ENCODE peak calls at places on chromosome 1, in ten cellular contexts. M is heart left ventricle, H is H9, C is breast epithelium, N is GM12865, S is BJ, A is AG04450, P is AG09319, X is sigmoid colon, L is fibroblast of the aortic adventitia. E is an unnamed sample.

GRCh38 chr1:218380125-218380977 is 35.2 kb downstream of the TGFB2 start:
- DNase-seq in L (peak), P (peak), N (no peak), A (peak), M (peak), X (no peak), C (peak), S (peak), H (no peak), E (peak)

GRCh38 chr1:207013321-207014085 is 19.1 kb downstream of the C1orf116 start:
- DNase-seq in H (no peak), X (no peak), A (no peak), N (no peak), C (no peak), M (no peak), S (no peak), L (no peak), P (no peak), E (no peak)

GRCh38 chr1:53592521-53592982 is 133.4 kb downstream of the DMRTB1 start:
- DNase-seq in H (peak), P (peak), X (peak), M (peak), L (peak), N (no peak), C (peak), S (no peak), A (peak), E (peak)

GRCh38 chr1:160189649-160190625 is at the start of gene CASQ1:
- DNase-seq in S (no peak), C (peak), L (peak), M (peak), N (no peak), X (peak), H (no peak), P (no peak), A (no peak), E (no peak)

GRCh38 chr1:247551716-247552115 is 2.8 kb downstream of the GCSAML start:
- DNase-seq in S (peak), X (no peak), N (no peak), P (no peak), M (no peak), C (no peak), A (no peak), L (no peak), H (no peak), E (no peak)

GRCh38 chr1:19608232-19608631 is 35.9 kb upstream of the NBL1 start:
- DNase-seq in C (no peak), L (no peak), P (no peak), H (no peak), A (no peak), X (no peak), M (no peak), S (no peak), N (no peak), E (no peak)

GRCh38 chr1:240611619-240612490 is at the start of gene GREM2:
- DNase-seq in C (peak), L (peak), N (peak), X (peak), S (peak), M (no peak), P (peak), H (peak), A (peak), E (peak)

GRCh38 chr1:172135076-172135672 is 285.3 kb upstream of the C1orf105 start:
- DNase-seq in P (no peak), N (peak), L (no peak), S (no peak), H (no peak), X (no peak), M (no peak), C (no peak), A (no peak), E (no peak)

GRCh38 chr1:35499652-35500176 is 57.5 kb downstream of the KIAA0319L start:
- DNase-seq in A (no peak), S (no peak), P (no peak), H (no peak), X (no peak), N (no peak), M (no peak), L (no peak), C (no peak), E (no peak)

GRCh38 chr1:236774926-236775325 is 20.2 kb upstream of the MTR start:
- DNase-seq in S (no peak), H (no peak), X (no peak), L (peak), M (no peak), N (no peak), C (no peak), P (no peak), A (no peak), E (no peak)

GRCh38 chr1:103218821-103219220 is 110.5 kb upstream of the COL11A1 start:
- DNase-seq in P (no peak), S (no peak), N (no peak), X (no peak), H (no peak), L (no peak), A (no peak), C (no peak), M (no peak), E (no peak)

GRCh38 chr1:94538243-94538827 is 3.2 kb downstream of the F3 start:
- DNase-seq in N (no peak), M (no peak), C (no peak), X (no peak), A (no peak), S (no peak), L (no peak), H (no peak), P (no peak), E (no peak)

GRCh38 chr1:212377644-212378043 is 37.0 kb downstream of the PACC1 start:
- DNase-seq in L (no peak), N (no peak), X (no peak), S (no peak), M (no peak), C (no peak), A (no peak), H (no peak), P (no peak), E (no peak)

GRCh38 chr1:182397653-182398388 is 2.6 kb downstream of the TEDDM1 start:
- DNase-seq in C (no peak), A (no peak), S (no peak), P (no peak), N (no peak), H (no peak), M (no peak), L (peak), X (no peak), E (no peak)

GRCh38 chr1:232163533-232163932 is 466.4 kb downstream of the SIPA1L2 start:
- DNase-seq in H (no peak), P (no peak), S (no peak), N (no peak), X (no peak), C (no peak), L (no peak), A (no peak), M (no peak), E (no peak)

GRCh38 chr1:157968503-157968902 is 24.9 kb upstream of the KIRREL1 start:
- DNase-seq in L (peak), C (no peak), M (peak), S (peak), H (no peak), A (peak), X (peak), P (peak), N (no peak), E (no peak)

GRCh38 chr1:147472953-147473734 is 68.2 kb upstream of the BCL9 start:
- DNase-seq in P (no peak), X (no peak), C (no peak), N (no peak), A (no peak), H (no peak), M (no peak), L (peak), S (no peak), E (no peak)

GRCh38 chr1:62530516-62531154 is 66.7 kb upstream of the ANGPTL3 start:
- DNase-seq in X (no peak), N (peak), H (peak), P (peak), C (peak), L (peak), S (no peak), A (peak), M (peak), E (peak)

GRCh38 chr1:190328361-190328760 is 149.3 kb downstream of the BRINP3 start:
- DNase-seq in N (no peak), P (no peak), A (no peak), S (no peak), H (no peak), C (no peak), X (no peak), L (peak), M (no peak), E (peak)

GRCh38 chr1:178530037-178530402 is 17.1 kb downstream of the TEX35 start:
- DNase-seq in H (no peak), L (peak), P (no peak), C (no peak), N (no peak), X (peak), S (no peak), A (no peak), M (no peak), E (no peak)

GRCh38 chr1:25906644-25907300 is 553 bp upstream of the STMN1 start:
- DNase-seq in S (no peak), N (no peak), L (no peak), C (no peak), A (no peak), X (no peak), P (no peak), M (no peak), H (peak), E (no peak)

GRCh38 chr1:47895436-47895835 is 101.7 kb downstream of the TRABD2B start:
- DNase-seq in S (no peak), X (no peak), A (no peak), P (no peak), N (no peak), M (no peak), C (no peak), H (no peak), L (no peak), E (no peak)

GRCh38 chr1:218312509-218312908 is 27.4 kb downstream of the RRP15 start:
- DNase-seq in S (no peak), P (no peak), M (no peak), X (no peak), H (no peak), N (no peak), A (no peak), L (no peak), C (no peak), E (no peak)

GRCh38 chr1:224175615-224176014 is 7.4 kb upstream of the DEGS1 start:
- DNase-seq in P (no peak), X (peak), H (peak), M (peak), S (no peak), N (no peak), A (no peak), L (no peak), C (no peak), E (no peak)

GRCh38 chr1:157678721-157679120 is 21.8 kb downstream of the FCRL3 start:
- DNase-seq in C (no peak), A (no peak), X (no peak), L (no peak), M (no peak), P (no peak), H (no peak), N (no peak), S (no peak), E (no peak)

GRCh38 chr1:230977781-230978490 is 725 bp downstream of the TTC13 start:
- DNase-seq in S (no peak), L (peak), H (peak), X (no peak), C (no peak), N (peak), P (no peak), A (no peak), M (peak), E (no peak)

GRCh38 chr1:176897350-176898236 is 266.9 kb downstream of the ASTN1 start:
- DNase-seq in P (peak), C (peak), L (peak), N (peak), M (peak), A (peak), S (no peak), H (peak), X (no peak), E (peak)

GRCh38 chr1:210231846-210232523 is 611 bp upstream of the SERTAD4 start:
- DNase-seq in L (peak), P (no peak), X (no peak), C (no peak), S (peak), M (peak), H (no peak), N (no peak), A (no peak), E (no peak)

GRCh38 chr1:30345525-30346145 is 377.8 kb downstream of the MATN1 start:
- DNase-seq in N (no peak), P (no peak), S (no peak), H (no peak), A (no peak), C (no peak), M (no peak), X (no peak), L (no peak), E (no peak)

GRCh38 chr1:201500670-201501120 is 6.2 kb downstream of the CSRP1 start:
- DNase-seq in N (no peak), H (peak), M (no peak), L (peak), X (peak), S (no peak), P (no peak), A (no peak), C (no peak), E (no peak)

GRCh38 chr1:32349211-32349708 is 13.0 kb downstream of the FAM229A start:
- DNase-seq in H (no peak), S (no peak), N (no peak), C (no peak), A (peak), P (no peak), L (no peak), M (peak), X (peak), E (peak)

GRCh38 chr1:109395602-109396512 is 1.9 kb downstream of the SORT1 start:
- DNase-seq in S (peak), X (no peak), M (no peak), H (no peak), A (peak), C (no peak), P (no peak), L (no peak), N (no peak), E (peak)

GRCh38 chr1:44628962-44629756 is 45.1 kb downstream of the TMEM53 start:
- DNase-seq in X (no peak), H (no peak), A (peak), M (no peak), C (no peak), N (no peak), P (no peak), S (peak), L (peak), E (no peak)

GRCh38 chr1:23627065-23627464 is 64.5 kb upstream of the RPL11 start:
- DNase-seq in C (no peak), M (no peak), X (no peak), H (no peak), L (no peak), N (peak), P (no peak), S (no peak), A (no peak), E (no peak)

GRCh38 chr1:61053712-61054608 is 28.4 kb upstream of the NFIA start:
- DNase-seq in P (no peak), A (no peak), H (peak), N (no peak), X (peak), M (peak), S (no peak), C (no peak), L (peak), E (no peak)

GRCh38 chr1:1678581-1679380 is 13.8 kb downstream of the SLC35E2B start:
- DNase-seq in X (peak), C (peak), L (no peak), M (no peak), N (peak), P (no peak), A (no peak), H (peak), S (no peak), E (no peak)
- TF ChIP-seq CTCF in X (peak), C (no peak), L (peak), M (peak), N (peak), P (no peak), A (peak), H (peak), S (peak), E (peak)

DNA sequence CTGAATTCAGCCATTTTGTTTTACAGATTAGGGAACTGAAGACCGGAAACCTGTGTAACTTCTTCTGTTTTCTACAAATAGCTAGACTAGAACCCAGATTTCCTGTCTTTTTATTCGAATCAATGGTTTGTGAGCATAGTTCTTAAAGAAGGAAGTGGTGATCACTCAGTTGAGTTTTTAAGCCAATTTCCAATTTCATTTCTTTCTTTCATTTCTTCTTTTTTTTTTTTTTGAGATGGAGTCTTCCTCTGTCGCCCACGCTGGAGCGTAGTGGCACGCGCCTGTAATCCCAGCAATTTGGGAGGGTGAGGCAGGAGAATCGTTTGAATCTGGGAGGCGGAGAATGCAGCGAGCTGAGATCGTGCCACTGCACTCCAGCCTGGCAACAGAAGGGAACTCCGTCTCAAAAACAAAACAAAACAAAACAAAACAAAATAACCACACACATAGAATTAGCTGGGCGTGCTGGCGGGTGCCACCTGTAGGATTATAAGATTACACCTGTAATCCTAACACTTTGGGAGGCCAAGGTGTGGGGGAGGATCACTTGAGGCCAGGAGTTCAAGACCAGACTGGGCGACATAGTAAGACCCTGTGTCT is 3.0 kb upstream of the MDM4 start:
- DNase-seq in H (no peak), S (no peak), L (no peak), M (no peak), X (no peak), C (no peak), A (no peak), P (no peak), N (peak), E (no peak)
- TF ChIP-seq CTCF in H (no peak), S (no peak), L (no peak), M (no peak), X (no peak), C (no peak), A (no peak), P (no peak), N (no peak), E (no peak)

GRCh38 chr1:68570859-68571258 is 74.0 kb upstream of the DEPDC1 start:
- DNase-seq in S (no peak), H (no peak), L (peak), A (no peak), X (no peak), P (no peak), M (no peak), N (no peak), C (no peak), E (no peak)
- TF ChIP-seq CTCF in S (no peak), H (no peak), L (no peak), A (no peak), X (no peak), P (no peak), M (peak), N (no peak), C (no peak), E (no peak)

DNA sequence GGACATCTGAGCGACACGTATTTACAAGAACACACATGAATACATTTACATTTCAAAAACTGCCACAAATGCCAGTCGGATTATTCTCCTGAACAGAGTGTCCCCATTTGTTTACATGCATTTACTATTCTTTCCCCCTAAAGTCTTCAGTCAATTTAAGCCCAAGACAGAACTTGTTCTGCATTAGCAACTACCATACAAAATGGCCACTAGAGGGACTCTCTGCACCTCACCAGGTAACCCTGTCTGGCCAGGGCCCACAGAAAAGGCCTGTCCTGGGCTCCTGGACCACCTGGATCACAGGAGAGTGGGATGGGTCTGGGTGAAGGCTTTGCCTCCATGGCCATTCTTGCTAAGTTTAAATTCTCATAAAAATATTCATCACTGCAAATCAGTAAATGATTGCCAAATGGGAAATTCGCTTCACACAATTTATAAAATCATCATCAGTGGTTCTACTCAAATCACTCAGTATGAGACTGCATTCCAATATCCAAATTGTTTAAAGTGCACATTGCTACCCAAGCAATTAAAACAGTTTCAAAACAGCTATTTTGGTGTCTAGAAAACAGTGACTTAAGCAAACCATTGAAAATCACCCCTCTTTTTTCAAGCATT is 12.5 kb upstream of the GUCA2A start:
- DNase-seq in C (no peak), N (peak), H (peak), M (no peak), L (peak), P (no peak), S (no peak), X (no peak), A (no peak), E (peak)
- TF ChIP-seq CTCF in C (peak), N (peak), H (peak), M (peak), L (peak), P (peak), S (peak), X (no peak), A (peak), E (peak)

E was measured in astrocyte of the cerebellum.